ENCODE peak calls at places on chromosomes 6 and 20, in seven cellular contexts. C, J, B, M, F, Q and H are unnamed samples.

GRCh38 chr6:52157301-52157930 is 28.8 kb upstream of the IL17A start:
- DNase-seq in C (no peak), J (peak; percentile 48), B (no peak), M (no peak), F (peak; percentile 50), Q (no peak), H (no peak)

GRCh38 chr20:16451970-16452369 is 121.3 kb downstream of the KIF16B start:
- DNase-seq in C (no peak), J (no peak), B (no peak), M (no peak), F (no peak), Q (no peak), H (no peak)

GRCh38 chr6:10977231-10977968 is 66.7 kb downstream of the ELOVL2 start:
- DNase-seq in C (no peak), J (no peak), B (no peak), M (no peak), F (no peak), Q (no peak), H (no peak)

GRCh38 chr6:1424306-1424927 is 35.0 kb downstream of the FOXF2 start:
- DNase-seq in C (peak; percentile 34), J (no peak), B (peak; percentile 58), M (peak; percentile 68), F (peak; percentile 45), Q (no peak), H (peak; percentile 74)

GRCh38 chr6:24743265-24743943 is 24.4 kb upstream of the C6orf62 start:
- DNase-seq in C (no peak), J (peak; percentile 81), B (peak; percentile 80), M (no peak), F (peak; percentile 95), Q (peak; percentile 38), H (peak; percentile 78)

GRCh38 chr6:68689910-68690309 is 54.8 kb downstream of the ADGRB3 start:
- DNase-seq in C (no peak), J (no peak), B (no peak), M (no peak), F (no peak), Q (no peak), H (no peak)

GRCh38 chr20:8667306-8667705 is 401.6 kb upstream of the PLCB4 start:
- DNase-seq in C (no peak), J (no peak), B (no peak), M (no peak), F (peak; percentile 81), Q (no peak), H (no peak)

GRCh38 chr6:148193063-148193680 is 149.5 kb upstream of the SASH1 start:
- DNase-seq in C (no peak), J (no peak), B (no peak), M (no peak), F (no peak), Q (no peak), H (no peak)

GRCh38 chr6:68771426-68771825 is 136.3 kb downstream of the ADGRB3 start:
- DNase-seq in C (no peak), J (no peak), B (no peak), M (no peak), F (no peak), Q (no peak), H (no peak)

GRCh38 chr6:135522975-135523692 is 25.6 kb upstream of the AHI1 start:
- DNase-seq in C (no peak), J (no peak), B (peak; percentile 41), M (no peak), F (no peak), Q (no peak), H (no peak)

GRCh38 chr20:62212309-62212708 is 7.8 kb downstream of the HRH3 start:
- DNase-seq in C (peak; percentile 48), J (no peak), B (no peak), M (no peak), F (no peak), Q (no peak), H (no peak)

GRCh38 chr6:132728616-132729015 is 14.8 kb upstream of the VNN1 start:
- DNase-seq in C (no peak), J (no peak), B (peak; percentile 11), M (no peak), F (no peak), Q (no peak), H (no peak)

DNA sequence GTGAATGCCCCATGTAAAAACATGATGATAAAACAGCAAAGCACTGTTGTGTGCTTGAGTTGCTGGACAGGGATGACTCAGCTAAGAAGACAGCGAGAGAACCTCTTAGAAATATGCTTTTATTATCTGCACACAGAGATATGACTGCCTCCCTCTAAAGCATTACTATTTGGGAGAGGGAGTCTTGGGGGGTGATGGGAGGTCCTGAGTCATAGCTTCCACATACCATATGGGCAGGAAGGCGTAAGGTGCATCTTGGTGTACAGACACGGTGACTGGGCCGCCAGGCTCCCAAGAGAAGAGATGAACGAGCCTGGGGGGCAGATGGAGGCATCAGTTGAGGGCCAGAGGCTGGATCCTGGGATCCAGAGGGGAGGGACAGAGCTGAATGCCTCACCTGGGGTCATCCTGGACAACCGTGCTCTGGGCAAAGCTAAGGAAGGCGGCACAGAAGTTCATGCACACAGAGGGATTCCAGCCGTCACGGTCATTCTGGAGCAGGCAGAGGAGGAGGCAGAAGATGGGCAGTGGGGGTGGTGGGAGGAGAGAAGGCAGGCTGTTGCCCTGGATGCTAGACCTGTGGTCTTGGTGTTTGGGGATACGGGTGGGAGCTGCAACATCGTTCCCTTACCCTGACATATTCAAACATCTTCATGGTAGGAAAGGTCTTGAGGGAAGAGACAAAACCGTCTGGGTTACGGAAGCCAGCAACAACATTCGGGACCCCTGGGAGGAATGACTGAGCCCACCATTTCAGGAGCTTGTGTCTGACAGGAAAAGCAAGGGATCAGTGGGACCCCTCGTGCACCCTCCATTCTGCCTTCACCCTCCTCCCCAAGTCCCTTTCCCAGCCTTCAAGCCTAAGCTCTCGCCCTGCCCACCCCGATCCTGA is 2.0 kb downstream of the DXO start:
- DNase-seq in C (no peak), J (no peak), B (no peak), M (no peak), F (no peak), Q (peak; percentile 50), H (no peak)
- H3K4me3 ChIP-seq in C (peak overlapping the region; percentile 94), J (peak overlapping the region; percentile 66), B (no peak overlapping the region), M (no peak overlapping the region), F (no peak overlapping the region), Q (peak overlapping the region; percentile 56), H (peak overlapping the region; percentile 99)

GRCh38 chr6:30156262-30156599 is 4.8 kb downstream of the TRIM10 start:
- DNase-seq in C (no peak), J (no peak), B (peak; percentile 71), M (no peak), F (peak; percentile 6), Q (peak; percentile 72), H (peak; percentile 25)
- TF ChIP-seq MAX in C (no peak), J (no peak), B (no peak), M (no peak), F (no peak), Q (no peak), H (no peak)

GRCh38 chr6:27138837-27139752 is 108.4 kb upstream of the PRSS16 start:
- DNase-seq in C (peak; percentile 77), J (peak; percentile 95), B (peak; percentile 84), M (peak; percentile 92), F (peak; percentile 58), Q (peak; percentile 56), H (peak; percentile 98)

GRCh38 chr6:27139753-27140522 is 107.6 kb upstream of the PRSS16 start:
- DNase-seq in C (no peak), J (no peak), B (peak; percentile 48), M (peak; percentile 49), F (peak; percentile 44), Q (peak; percentile 24), H (peak; percentile 87)

GRCh38 chr6:27143474-27144026 is 104.0 kb upstream of the PRSS16 start:
- DNase-seq in C (no peak), J (no peak), B (no peak), M (no peak), F (no peak), Q (no peak), H (no peak)

GRCh38 chr6:27141013-27141412 is 106.5 kb upstream of the PRSS16 start:
- DNase-seq in C (no peak), J (no peak), B (no peak), M (no peak), F (no peak), Q (no peak), H (no peak)

GRCh38 chr6:27141472-27142015 is 106.0 kb upstream of the PRSS16 start:
- DNase-seq in C (no peak), J (no peak), B (no peak), M (no peak), F (no peak), Q (no peak), H (no peak)
- H3K4me3 ChIP-seq in C (peak overlapping the region; percentile 42), J (peak overlapping the region; percentile 92), B (peak overlapping the region; percentile 32), M (no peak overlapping the region), F (no peak overlapping the region), Q (peak overlapping the region; percentile 71), H (peak overlapping the region; percentile 57)

DNA sequence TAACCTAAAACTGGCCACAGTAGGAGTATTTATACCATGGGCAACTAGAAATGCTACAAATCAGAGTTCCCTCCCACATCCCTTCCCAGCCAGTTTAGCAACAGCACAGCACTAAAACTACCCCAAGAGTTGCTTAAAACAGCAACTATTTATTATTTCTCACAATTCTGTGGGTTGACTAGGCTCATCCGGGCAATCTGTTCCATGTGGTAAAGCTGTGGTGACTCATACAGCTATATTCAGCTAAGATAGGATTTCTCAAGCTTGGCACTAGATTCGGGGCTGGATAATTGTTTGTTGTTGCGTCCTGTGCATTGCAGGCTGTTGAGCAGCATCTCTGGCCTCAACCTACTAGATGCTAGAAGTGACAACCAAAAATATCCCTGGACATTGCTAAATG is 8.6 kb upstream of the HECA start:
- DNase-seq in C (no peak), J (no peak), B (no peak), M (no peak), F (no peak), Q (no peak), H (peak; percentile 58)
- TF ChIP-seq MAX in C (no peak), J (no peak), B (no peak), M (no peak), F (no peak), Q (no peak), H (no peak)

DNA sequence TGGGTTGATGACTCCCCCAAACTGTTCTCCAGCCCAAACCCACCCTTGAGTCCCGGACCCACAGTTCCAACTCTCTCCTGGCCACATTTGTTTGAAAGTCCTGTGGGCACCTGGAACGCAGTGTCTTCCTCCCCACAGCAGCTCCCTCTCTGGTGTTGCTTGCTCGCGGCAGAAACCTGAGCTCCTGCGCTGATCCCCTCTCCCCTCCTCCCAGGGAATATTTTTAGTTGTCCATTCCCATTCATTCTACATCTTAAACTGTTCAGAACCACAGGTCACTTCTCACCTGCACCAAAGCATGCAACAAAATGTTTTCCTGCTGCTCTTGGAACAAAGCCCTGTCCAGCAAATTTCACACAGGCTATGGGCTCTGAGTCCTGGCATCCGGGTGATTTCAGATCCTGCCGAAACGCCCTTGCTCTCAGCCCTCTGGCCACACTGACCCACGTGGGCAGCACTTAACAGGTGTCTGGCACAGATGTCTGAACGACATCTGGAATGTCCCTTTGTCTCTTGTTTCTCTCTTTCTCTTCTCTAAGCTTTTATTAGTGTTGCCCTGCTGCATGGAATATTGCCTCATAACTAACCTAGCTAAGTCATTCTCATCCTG is 27.0 kb upstream of the PMEPA1 start:
- DNase-seq in C (no peak), J (no peak), B (no peak), M (no peak), F (no peak), Q (no peak), H (no peak)
- H3K4me3 ChIP-seq in C (no peak overlapping the region), J (no peak overlapping the region), B (no peak overlapping the region), M (no peak overlapping the region), F (no peak overlapping the region), Q (no peak overlapping the region), H (no peak overlapping the region)

DNA sequence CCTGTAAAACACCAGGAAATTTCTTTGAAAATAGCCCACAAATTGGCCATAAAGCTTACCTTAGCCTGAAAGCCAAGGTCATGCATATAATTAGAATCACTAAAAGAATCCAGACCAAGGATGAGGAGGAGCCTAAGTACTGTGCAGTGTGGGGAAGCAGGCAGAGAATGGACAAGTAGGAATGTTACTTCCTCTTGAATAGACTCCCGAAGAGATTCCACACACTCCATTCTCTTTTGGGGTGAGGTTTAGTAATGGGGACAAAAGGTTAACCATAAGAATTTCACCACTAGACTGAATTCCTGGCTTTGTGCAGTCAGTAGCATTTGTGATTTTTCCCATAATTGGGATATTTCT is 27.5 kb upstream of the MARCKS start:
- DNase-seq in C (no peak), J (no peak), B (no peak), M (no peak), F (no peak), Q (no peak), H (no peak)
- TF ChIP-seq MAX in C (no peak), J (no peak), B (no peak), M (no peak), F (no peak), Q (no peak), H (no peak)